ENCODE peak calls at places on chromosomes 13 and 19, in five cellular contexts. Y is omental fat pad, G is suprapubic skin, T is LNCaP clone FGC, M is neural crest cell. O is an unnamed sample.

GRCh38 chr13:95236774-95237173 is 64.5 kb downstream of the ABCC4 start:
- DNase-seq in Y (no peak), G (no peak), T (peak), M (no peak), O (no peak)

GRCh38 chr13:31441804-31442487 is 242.2 kb downstream of the B3GLCT start:
- DNase-seq in Y (no peak), G (no peak), T (no peak), M (no peak), O (no peak)

GRCh38 chr19:47239610-47240296 is 8.8 kb upstream of the BBC3 start:
- DNase-seq in Y (no peak), G (no peak), T (no peak), M (peak), O (peak)

GRCh38 chr13:31012285-31013024 is 80.0 kb downstream of the TEX26 start:
- DNase-seq in Y (no peak), G (no peak), T (no peak), M (no peak), O (no peak)

GRCh38 chr13:27919934-27920676 is at the start of gene PDX1:
- DNase-seq in Y (no peak), G (no peak), T (no peak), M (no peak), O (peak)

GRCh38 chr19:43957891-43958290 is 6.9 kb downstream of the ZNF221 start:
- DNase-seq in Y (no peak), G (no peak), T (no peak), M (no peak), O (no peak)

GRCh38 chr13:87130401-87130800 is 540.8 kb upstream of the SLITRK5 start:
- DNase-seq in Y (no peak), G (no peak), T (no peak), M (no peak), O (no peak)

GRCh38 chr13:100115693-100116254 is 26.9 kb downstream of the PCCA start:
- DNase-seq in Y (no peak), G (no peak), T (no peak), M (no peak), O (no peak)

GRCh38 chr19:14775855-14776254 is 2.5 kb downstream of the ADGRE2 start:
- DNase-seq in Y (no peak), G (peak), T (no peak), M (no peak), O (no peak)

GRCh38 chr19:39341122-39341719 is 1.0 kb upstream of the SAMD4B start:
- DNase-seq in Y (no peak), G (no peak), T (no peak), M (peak), O (peak)

GRCh38 chr13:97367427-97367826 is 66.5 kb upstream of the RAP2A start:
- DNase-seq in Y (no peak), G (no peak), T (no peak), M (no peak), O (no peak)

GRCh38 chr19:5645409-5645808 is 22.5 kb downstream of the SAFB start:
- DNase-seq in Y (no peak), G (no peak), T (no peak), M (no peak), O (no peak)

GRCh38 chr13:39809466-39809865 is 154.0 kb downstream of the COG6 start:
- DNase-seq in Y (no peak), G (no peak), T (no peak), M (no peak), O (no peak)

GRCh38 chr13:22120646-22121045 is 449.8 kb downstream of the FGF9 start:
- DNase-seq in Y (no peak), G (no peak), T (no peak), M (no peak), O (no peak)

GRCh38 chr13:97437729-97438128 is 3.8 kb downstream of the RAP2A start:
- DNase-seq in Y (no peak), G (no peak), T (no peak), M (no peak), O (no peak)

GRCh38 chr19:5677156-5677555 is 3.2 kb downstream of the MICOS13 start:
- DNase-seq in Y (no peak), G (no peak), T (no peak), M (no peak), O (no peak)

GRCh38 chr13:98835156-98835555 is 82.7 kb upstream of the SLC15A1 start:
- DNase-seq in Y (no peak), G (no peak), T (peak), M (no peak), O (no peak)

GRCh38 chr19:23799321-23799720 is 40.6 kb upstream of the ZNF681 start:
- DNase-seq in Y (no peak), G (no peak), T (no peak), M (no peak), O (no peak)

GRCh38 chr19:15532779-15533521 is 24.6 kb downstream of the CYP4F22 start:
- DNase-seq in Y (no peak), G (no peak), T (no peak), M (no peak), O (no peak)

GRCh38 chr19:4094761-4095487 is 28.2 kb upstream of the ZBTB7A start:
- DNase-seq in Y (no peak), G (no peak), T (no peak), M (no peak), O (no peak)

GRCh38 chr13:75702476-75702875 is 66.3 kb downstream of the LMO7 start:
- DNase-seq in Y (no peak), G (no peak), T (no peak), M (no peak), O (no peak)

GRCh38 chr13:45133396-45134118 is 13.2 kb downstream of the GTF2F2 start:
- DNase-seq in Y (no peak), G (no peak), T (no peak), M (no peak), O (no peak)

GRCh38 chr19:10112037-10112751 is 701 bp downstream of the P2RY11 start:
- DNase-seq in Y (no peak), G (no peak), T (no peak), M (no peak), O (no peak)

GRCh38 chr19:12331211-12331941 is 2.1 kb downstream of the ZNF563 start:
- DNase-seq in Y (no peak), G (no peak), T (no peak), M (no peak), O (no peak)

GRCh38 chr13:20526664-20527063 is 1.0 kb upstream of the CRYL1 start:
- DNase-seq in Y (no peak), G (no peak), T (no peak), M (no peak), O (no peak)

GRCh38 chr19:5096536-5096935 is 127.6 kb downstream of the KDM4B start:
- DNase-seq in Y (no peak), G (no peak), T (no peak), M (no peak), O (no peak)

GRCh38 chr13:51045450-51045849 is 65.6 kb downstream of the C13orf42 start:
- DNase-seq in Y (no peak), G (no peak), T (no peak), M (no peak), O (no peak)

GRCh38 chr19:1361601-1362384 is 21.9 kb upstream of the NDUFS7 start:
- DNase-seq in Y (no peak), G (no peak), T (no peak), M (no peak), O (no peak)

GRCh38 chr19:40933025-40933424 is 51.0 kb upstream of the CYP2A7 start:
- DNase-seq in Y (no peak), G (no peak), T (no peak), M (no peak), O (no peak)
- TF ChIP-seq CTCF in Y (no peak), G (no peak), T (no peak), M (no peak), O (no peak)

GRCh38 chr13:47796816-47797215 is 204.3 kb downstream of the SUCLA2 start:
- DNase-seq in Y (no peak), G (no peak), T (no peak), M (no peak), O (no peak)

GRCh38 chr13:47790755-47791154 is 210.3 kb downstream of the SUCLA2 start:
- DNase-seq in Y (no peak), G (no peak), T (no peak), M (no peak), O (no peak)

GRCh38 chr13:47798906-47799305 is 202.2 kb downstream of the SUCLA2 start:
- DNase-seq in Y (no peak), G (no peak), T (no peak), M (no peak), O (no peak)

GRCh38 chr13:47798194-47798593 is 202.9 kb downstream of the SUCLA2 start:
- DNase-seq in Y (no peak), G (no peak), T (no peak), M (no peak), O (no peak)

DNA sequence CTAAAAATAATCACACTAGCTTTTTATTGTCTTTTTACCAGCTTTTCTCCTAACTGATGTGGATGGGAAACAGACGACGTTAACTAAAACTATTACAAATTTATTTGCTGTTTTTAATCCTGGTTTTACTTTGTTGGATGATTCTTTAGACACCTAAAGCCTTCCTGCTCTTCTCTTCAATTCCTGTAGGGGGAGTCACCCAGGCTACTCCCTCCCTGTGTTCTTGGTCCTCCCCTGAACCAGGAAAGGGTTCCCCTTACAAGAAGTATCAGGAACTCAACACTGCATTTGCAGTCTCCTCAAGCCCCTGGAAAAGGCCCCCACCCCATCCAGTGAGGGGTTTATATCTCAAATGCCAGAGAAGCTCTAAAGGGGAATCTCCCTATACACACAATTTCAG is 206.1 kb downstream of the SUCLA2 start:
- DNase-seq in Y (no peak), G (no peak), T (no peak), M (no peak), O (no peak)
- TF ChIP-seq CTCF in Y (no peak), G (no peak), T (peak), M (peak), O (peak)

GRCh38 chr19:42325308-42325895 is at the start of gene MEGF8:
- DNase-seq in Y (peak), G (peak), T (peak), M (peak), O (peak)

GRCh38 chr19:42324655-42325307 is 654 bp upstream of the MEGF8 start:
- DNase-seq in Y (no peak), G (no peak), T (no peak), M (no peak), O (no peak)

GRCh38 chr19:42327381-42327780 is 1.9 kb downstream of the MEGF8 start:
- DNase-seq in Y (no peak), G (no peak), T (no peak), M (no peak), O (no peak)

GRCh38 chr19:42326969-42327368 is 1.5 kb downstream of the MEGF8 start:
- DNase-seq in Y (no peak), G (no peak), T (no peak), M (no peak), O (no peak)

DNA sequence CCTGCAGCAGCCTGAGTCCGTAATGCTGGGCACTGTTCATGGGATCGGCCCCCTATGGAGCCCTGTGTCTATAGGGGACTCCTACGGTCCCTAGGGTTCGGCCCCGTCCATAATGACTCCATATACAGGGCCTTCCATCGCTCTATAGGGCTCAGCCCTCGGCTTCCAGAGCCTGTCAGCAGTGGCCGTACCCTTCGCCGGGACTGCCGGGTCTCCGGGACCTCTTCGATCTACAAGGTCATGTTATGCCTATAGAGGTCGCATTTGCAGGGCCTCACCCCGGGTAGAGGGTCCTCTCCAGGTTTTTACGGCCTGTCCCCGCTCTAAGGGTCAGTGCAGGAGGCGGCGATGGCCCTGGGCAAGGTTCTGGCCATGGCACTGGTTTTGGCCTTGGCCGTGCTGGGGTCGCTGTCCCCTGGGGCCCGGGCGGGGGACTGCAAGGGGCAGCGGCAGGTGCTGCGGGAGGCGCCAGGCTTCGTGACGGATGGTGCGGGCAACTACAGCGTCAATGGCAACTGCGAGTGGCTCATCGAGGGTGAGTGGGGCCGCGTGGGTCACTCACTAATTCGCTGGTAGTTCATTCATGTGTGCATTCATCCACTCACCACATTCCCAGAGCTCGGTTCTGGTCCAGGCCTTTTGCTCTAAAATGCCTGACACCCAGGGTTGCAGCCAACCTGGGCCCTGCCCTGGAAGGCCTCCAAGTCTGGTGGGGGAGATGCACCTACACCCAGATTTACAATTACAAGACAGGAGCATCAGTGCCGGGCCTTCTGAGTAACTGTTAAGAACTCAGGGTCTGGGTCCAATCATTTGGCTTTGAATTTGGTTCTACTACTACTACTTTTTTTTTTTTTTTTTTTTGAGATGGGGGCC is 699 bp downstream of the MEGF8 start:
- DNase-seq in Y (no peak), G (no peak), T (no peak), M (peak), O (peak)
- TF ChIP-seq CTCF in Y (no peak), G (no peak), T (no peak), M (peak), O (no peak)

GRCh38 chr13:103062079-103062478 is 4.1 kb downstream of the SLC10A2 start:
- DNase-seq in Y (no peak), G (no peak), T (no peak), M (no peak), O (no peak)

GRCh38 chr13:103066079-103066880 is at the start of gene SLC10A2:
- DNase-seq in Y (no peak), G (no peak), T (no peak), M (no peak), O (no peak)

GRCh38 chr13:103066991-103067390 is 774 bp upstream of the SLC10A2 start:
- DNase-seq in Y (no peak), G (no peak), T (no peak), M (no peak), O (no peak)

GRCh38 chr13:103063376-103063775 is 2.8 kb downstream of the SLC10A2 start:
- DNase-seq in Y (no peak), G (no peak), T (no peak), M (no peak), O (no peak)

GRCh38 chr13:103067751-103068563 is 1.7 kb upstream of the SLC10A2 start:
- DNase-seq in Y (no peak), G (no peak), T (no peak), M (no peak), O (no peak)
- TF ChIP-seq CTCF in Y (no peak), G (no peak), T (no peak), M (no peak), O (no peak)